ENCODE peak calls at places on chromosomes 12 and 14, in seven cellular contexts. One of them, this sample, is unnamed.

GRCh38 chr12:22395666-22396065 is 61.2 kb upstream of the ST8SIA1 start:
- DNase-seq in Right ventricle myocardium superior: no peak
- DNase-seq in left ventricle myocardium inferior: no peak
- DNase-seq in natural killer cell: no peak
- DNase-seq in A673: no peak
- DNase-seq in NCI-H1930: no peak
- DNase-seq in Panc1: no peak
- DNase-seq in this sample: no peak

GRCh38 chr14:74566174-74567125 is 45.6 kb downstream of the LTBP2 start:
- DNase-seq in natural killer cell: no peak
- DNase-seq in Panc1: no peak
- DNase-seq in NCI-H1930: no peak
- DNase-seq in Right ventricle myocardium superior: peak
- DNase-seq in left ventricle myocardium inferior: no peak
- DNase-seq in A673: no peak
- DNase-seq in this sample: no peak

GRCh38 chr14:63752449-63753169 is 24.7 kb upstream of the SGPP1 start:
- DNase-seq in NCI-H1930: no peak
- DNase-seq in A673: no peak
- DNase-seq in Panc1: no peak
- DNase-seq in Right ventricle myocardium superior: no peak
- DNase-seq in left ventricle myocardium inferior: no peak
- DNase-seq in natural killer cell: no peak
- DNase-seq in this sample: no peak

GRCh38 chr12:106251636-106252035 is 3.8 kb upstream of the CKAP4 start:
- DNase-seq in Right ventricle myocardium superior: no peak
- DNase-seq in A673: peak
- DNase-seq in NCI-H1930: no peak
- DNase-seq in Panc1: no peak
- DNase-seq in natural killer cell: no peak
- DNase-seq in left ventricle myocardium inferior: no peak
- DNase-seq in this sample: no peak

GRCh38 chr14:77161011-77161410 is 19.4 kb upstream of the ZDHHC22 start:
- DNase-seq in Right ventricle myocardium superior: no peak
- DNase-seq in left ventricle myocardium inferior: no peak
- DNase-seq in NCI-H1930: no peak
- DNase-seq in A673: no peak
- DNase-seq in natural killer cell: no peak
- DNase-seq in Panc1: no peak
- DNase-seq in this sample: no peak

GRCh38 chr12:101829639-101830390 is 944 bp downstream of the GNPTAB start:
- DNase-seq in A673: peak
- DNase-seq in Right ventricle myocardium superior: no peak
- DNase-seq in Panc1: no peak
- DNase-seq in NCI-H1930: no peak
- DNase-seq in left ventricle myocardium inferior: no peak
- DNase-seq in natural killer cell: no peak
- DNase-seq in this sample: no peak

GRCh38 chr14:72666610-72667009 is 227.3 kb downstream of the DPF3 start:
- DNase-seq in A673: no peak
- DNase-seq in NCI-H1930: no peak
- DNase-seq in Panc1: no peak
- DNase-seq in Right ventricle myocardium superior: no peak
- DNase-seq in left ventricle myocardium inferior: no peak
- DNase-seq in natural killer cell: no peak
- DNase-seq in this sample: no peak

GRCh38 chr12:49348781-49349180 is 2.1 kb downstream of the DNAJC22 start:
- DNase-seq in left ventricle myocardium inferior: no peak
- DNase-seq in A673: no peak
- DNase-seq in Right ventricle myocardium superior: no peak
- DNase-seq in natural killer cell: no peak
- DNase-seq in NCI-H1930: no peak
- DNase-seq in Panc1: no peak
- DNase-seq in this sample: no peak

GRCh38 chr14:35140718-35141581 is 18.6 kb downstream of the PRORP start:
- DNase-seq in left ventricle myocardium inferior: no peak
- DNase-seq in A673: peak
- DNase-seq in NCI-H1930: no peak
- DNase-seq in Panc1: no peak
- DNase-seq in natural killer cell: no peak
- DNase-seq in Right ventricle myocardium superior: no peak
- DNase-seq in this sample: no peak

GRCh38 chr14:44316647-44317432 is 190.2 kb downstream of the FSCB start:
- DNase-seq in A673: peak
- DNase-seq in NCI-H1930: no peak
- DNase-seq in left ventricle myocardium inferior: no peak
- DNase-seq in Panc1: peak
- DNase-seq in natural killer cell: no peak
- DNase-seq in Right ventricle myocardium superior: no peak
- DNase-seq in this sample: no peak

GRCh38 chr12:132227782-132228417 is 83.6 kb downstream of the NOC4L start:
- DNase-seq in NCI-H1930: no peak
- DNase-seq in Right ventricle myocardium superior: peak
- DNase-seq in natural killer cell: no peak
- DNase-seq in left ventricle myocardium inferior: no peak
- DNase-seq in Panc1: no peak
- DNase-seq in A673: no peak
- DNase-seq in this sample: no peak

GRCh38 chr12:99200711-99201384 is 446.7 kb upstream of the GARIN6 start:
- DNase-seq in natural killer cell: no peak
- DNase-seq in Panc1: no peak
- DNase-seq in A673: no peak
- DNase-seq in left ventricle myocardium inferior: no peak
- DNase-seq in NCI-H1930: no peak
- DNase-seq in Right ventricle myocardium superior: no peak
- DNase-seq in this sample: no peak

GRCh38 chr12:121810234-121810817 is 6.5 kb downstream of the SETD1B start:
- DNase-seq in natural killer cell: no peak
- DNase-seq in Right ventricle myocardium superior: no peak
- DNase-seq in A673: no peak
- DNase-seq in Panc1: no peak
- DNase-seq in NCI-H1930: no peak
- DNase-seq in left ventricle myocardium inferior: no peak
- DNase-seq in this sample: no peak

GRCh38 chr12:100128509-100128908 is 14.2 kb downstream of the BLTP3B start:
- DNase-seq in NCI-H1930: no peak
- DNase-seq in Panc1: no peak
- DNase-seq in Right ventricle myocardium superior: peak
- DNase-seq in natural killer cell: no peak
- DNase-seq in left ventricle myocardium inferior: peak
- DNase-seq in A673: peak
- DNase-seq in this sample: no peak

GRCh38 chr12:8011331-8011730 is 21.2 kb upstream of the FOXJ2 start:
- DNase-seq in Right ventricle myocardium superior: no peak
- DNase-seq in natural killer cell: no peak
- DNase-seq in NCI-H1930: no peak
- DNase-seq in Panc1: no peak
- DNase-seq in left ventricle myocardium inferior: no peak
- DNase-seq in A673: no peak
- DNase-seq in this sample: no peak